ENCODE peak calls at places on chromosomes 7 and 10, in five cellular contexts. D is cerebellar cortex, H is HTR-8/SVneo, A is amygdala, K is PC-9. Q is an unnamed sample.

GRCh38 chr10:132307823-132308587 is at the start of gene STK32C:
- DNase-seq in D (peak), H (peak), A (peak), K (peak), Q (peak)

GRCh38 chr10:114643158-114643557 is 14.9 kb downstream of the ABLIM1 start:
- DNase-seq in D (no peak), H (no peak), A (no peak), K (no peak), Q (no peak)

GRCh38 chr10:62501547-62501946 is 127.4 kb downstream of the ZNF365 start:
- DNase-seq in D (no peak), H (no peak), A (no peak), K (no peak), Q (no peak)

GRCh38 chr7:21850531-21851285 is 95.0 kb downstream of the CDCA7L start:
- DNase-seq in D (no peak), H (peak), A (no peak), K (no peak), Q (no peak)

GRCh38 chr10:33293531-33294170 is 40.8 kb downstream of the NRP1 start:
- DNase-seq in D (no peak), H (no peak), A (no peak), K (no peak), Q (no peak)

GRCh38 chr10:72096115-72097000 is 8.0 kb upstream of the SPOCK2 start:
- DNase-seq in D (no peak), H (peak), A (no peak), K (peak), Q (no peak)

GRCh38 chr7:126842451-126842850 is 410.3 kb downstream of the GRM8 start:
- DNase-seq in D (no peak), H (no peak), A (no peak), K (no peak), Q (no peak)

GRCh38 chr10:11647676-11648075 is 36.2 kb upstream of the USP6NL start:
- DNase-seq in D (no peak), H (no peak), A (no peak), K (no peak), Q (no peak)

GRCh38 chr7:34039033-34039432 is 133.7 kb downstream of the BMPER start:
- DNase-seq in D (no peak), H (no peak), A (no peak), K (no peak), Q (no peak)

GRCh38 chr10:128885573-128886555 is 581.2 kb upstream of the MGMT start:
- DNase-seq in D (no peak), H (no peak), A (no peak), K (no peak), Q (no peak)

GRCh38 chr10:32054087-32054486 is 2.1 kb downstream of the KIF5B start:
- DNase-seq in D (no peak), H (no peak), A (no peak), K (no peak), Q (no peak)

GRCh38 chr7:80721880-80722595 is 83.6 kb downstream of the CD36 start:
- DNase-seq in D (peak), H (peak), A (no peak), K (peak), Q (peak)

Q was measured in dorsolateral prefrontal cortex.